ENCODE peak calls at places on chromosomes 1 and 21, in seven cellular contexts. One of them, this sample, is unnamed. For H3K27me3, the result is how much of the 10 kb centered on the place peaks cover.

GRCh38 chr1:205458777-205459566 is 3.1 kb upstream of the BLACAT1 start:
- DNase-seq in heart right ventricle: no peak
- DNase-seq in psoas muscle: no peak
- DNase-seq in RWPE2: no peak
- DNase-seq in adrenal gland: no peak
- DNase-seq in ovary: no peak
- DNase-seq in hepatocyte: peak
- DNase-seq in this sample: peak

GRCh38 chr1:199733125-199733524 is 294.4 kb upstream of the NR5A2 start:
- DNase-seq in ovary: no peak
- DNase-seq in hepatocyte: no peak
- DNase-seq in RWPE2: no peak
- DNase-seq in heart right ventricle: no peak
- DNase-seq in psoas muscle: no peak
- DNase-seq in adrenal gland: no peak
- DNase-seq in this sample: peak

GRCh38 chr1:180863158-180863775 is 49.4 kb upstream of the KIAA1614 start:
- DNase-seq in psoas muscle: no peak
- DNase-seq in heart right ventricle: peak
- DNase-seq in adrenal gland: peak
- DNase-seq in RWPE2: no peak
- DNase-seq in ovary: no peak
- DNase-seq in hepatocyte: peak
- DNase-seq in this sample: peak

GRCh38 chr1:55826413-55827080 is 611.4 kb upstream of the USP24 start:
- DNase-seq in psoas muscle: no peak
- DNase-seq in hepatocyte: no peak
- DNase-seq in adrenal gland: no peak
- DNase-seq in ovary: no peak
- DNase-seq in RWPE2: no peak
- DNase-seq in heart right ventricle: no peak
- DNase-seq in this sample: no peak

GRCh38 chr1:165631403-165632151 is 543 bp downstream of the MGST3 start:
- DNase-seq in RWPE2: no peak
- DNase-seq in ovary: peak
- DNase-seq in adrenal gland: peak
- DNase-seq in hepatocyte: peak
- DNase-seq in heart right ventricle: peak
- DNase-seq in psoas muscle: peak
- DNase-seq in this sample: peak

GRCh38 chr21:36860736-36861594 is 105.5 kb downstream of the HLCS start:
- DNase-seq in hepatocyte: peak
- DNase-seq in adrenal gland: no peak
- DNase-seq in ovary: no peak
- DNase-seq in psoas muscle: no peak
- DNase-seq in heart right ventricle: no peak
- DNase-seq in RWPE2: no peak
- DNase-seq in this sample: peak

GRCh38 chr1:160189649-160190625 is at the start of gene CASQ1:
- DNase-seq in hepatocyte: peak
- DNase-seq in RWPE2: no peak
- DNase-seq in ovary: peak
- DNase-seq in heart right ventricle: peak
- DNase-seq in psoas muscle: peak
- DNase-seq in adrenal gland: peak
- DNase-seq in this sample: peak

GRCh38 chr1:246324711-246325110 is 182.4 kb downstream of the SMYD3 start:
- DNase-seq in psoas muscle: no peak
- DNase-seq in adrenal gland: no peak
- DNase-seq in heart right ventricle: no peak
- DNase-seq in RWPE2: no peak
- DNase-seq in ovary: no peak
- DNase-seq in hepatocyte: peak
- DNase-seq in this sample: peak

GRCh38 chr1:197159461-197159860 is 13.0 kb upstream of the ASPM start:
- DNase-seq in RWPE2: no peak
- DNase-seq in heart right ventricle: no peak
- DNase-seq in psoas muscle: no peak
- DNase-seq in ovary: no peak
- DNase-seq in adrenal gland: no peak
- DNase-seq in hepatocyte: no peak
- DNase-seq in this sample: no peak

GRCh38 chr1:46370214-46370633 is 23.9 kb upstream of the FAAH start:
- DNase-seq in psoas muscle: no peak
- DNase-seq in adrenal gland: no peak
- DNase-seq in heart right ventricle: no peak
- DNase-seq in ovary: no peak
- DNase-seq in RWPE2: no peak
- DNase-seq in hepatocyte: no peak
- DNase-seq in this sample: peak

GRCh38 chr1:17128361-17128760 is 9.1 kb upstream of the PADI2 start:
- DNase-seq in hepatocyte: no peak
- DNase-seq in adrenal gland: peak
- DNase-seq in psoas muscle: no peak
- DNase-seq in heart right ventricle: no peak
- DNase-seq in RWPE2: no peak
- DNase-seq in ovary: no peak
- DNase-seq in this sample: peak

GRCh38 chr1:17121881-17122280 is 2.6 kb upstream of the PADI2 start:
- DNase-seq in hepatocyte: no peak
- DNase-seq in ovary: no peak
- DNase-seq in RWPE2: no peak
- DNase-seq in adrenal gland: no peak
- DNase-seq in psoas muscle: no peak
- DNase-seq in heart right ventricle: no peak
- DNase-seq in this sample: no peak

GRCh38 chr1:17123196-17124045 is 4.2 kb upstream of the PADI2 start:
- DNase-seq in hepatocyte: no peak
- DNase-seq in adrenal gland: no peak
- DNase-seq in RWPE2: no peak
- DNase-seq in psoas muscle: no peak
- DNase-seq in ovary: no peak
- DNase-seq in heart right ventricle: no peak
- DNase-seq in this sample: no peak

GRCh38 chr1:17122449-17123194 is 3.4 kb upstream of the PADI2 start:
- DNase-seq in RWPE2: no peak
- DNase-seq in heart right ventricle: no peak
- DNase-seq in hepatocyte: no peak
- DNase-seq in ovary: no peak
- DNase-seq in adrenal gland: no peak
- DNase-seq in psoas muscle: no peak
- DNase-seq in this sample: no peak

DNA sequence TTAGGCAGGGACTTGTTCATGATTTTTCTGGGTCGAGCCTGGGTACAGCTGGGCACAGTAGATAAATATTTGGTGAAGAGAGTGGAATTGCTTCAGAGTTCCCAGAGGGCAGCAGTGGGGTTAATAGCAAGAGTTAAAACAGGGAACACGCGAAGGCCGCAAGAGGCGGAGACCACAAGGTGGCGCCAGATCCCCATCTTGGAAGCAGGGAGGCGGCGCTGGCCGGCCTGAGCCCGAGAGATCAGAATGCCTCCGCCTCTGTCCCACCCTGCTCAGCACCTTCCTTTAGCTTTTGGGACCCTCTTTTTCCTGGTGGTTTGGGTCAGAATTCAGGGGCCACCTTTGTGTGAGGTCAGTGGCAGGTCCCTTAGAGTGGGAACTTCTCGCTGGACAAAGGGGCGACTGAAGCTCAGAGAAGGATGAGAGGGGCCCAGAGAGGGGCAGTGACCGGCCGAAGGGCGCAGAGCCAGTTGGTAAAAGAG is 6.5 kb upstream of the PADI2 start:
- DNase-seq in psoas muscle: peak
- DNase-seq in hepatocyte: peak
- DNase-seq in heart right ventricle: peak
- DNase-seq in adrenal gland: peak
- DNase-seq in ovary: peak
- DNase-seq in RWPE2: peak
- DNase-seq in this sample: peak
- H3K4me3 ChIP-seq in psoas muscle: no peak
- H3K4me3 ChIP-seq in hepatocyte: no peak
- H3K4me3 ChIP-seq in heart right ventricle: no peak
- H3K4me3 ChIP-seq in adrenal gland: no peak
- H3K4me3 ChIP-seq in ovary: no peak
- H3K4me3 ChIP-seq in RWPE2: no peak
- H3K4me3 ChIP-seq in this sample: no peak

DNA sequence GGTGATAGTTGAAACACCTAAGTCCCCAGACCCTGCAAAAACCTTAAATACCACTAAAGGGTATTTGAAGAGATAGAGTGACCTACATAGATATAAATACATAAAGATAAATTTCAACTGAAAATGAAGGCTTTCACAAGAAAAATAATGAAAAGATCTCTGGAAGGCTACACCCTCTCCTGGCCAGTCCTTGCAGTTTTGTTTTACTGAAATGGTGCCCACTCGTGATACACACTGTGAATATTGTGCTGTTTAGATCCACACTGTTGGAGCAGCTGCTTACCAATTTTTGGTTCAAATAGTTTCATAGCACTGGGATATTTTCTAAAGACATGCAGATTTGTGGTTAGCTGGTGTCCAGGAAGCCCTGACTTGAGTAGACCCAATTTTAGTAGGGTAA is 31.5 kb upstream of the RNF187 start:
- DNase-seq in ovary: no peak
- DNase-seq in adrenal gland: no peak
- DNase-seq in RWPE2: no peak
- DNase-seq in psoas muscle: no peak
- DNase-seq in hepatocyte: no peak
- DNase-seq in heart right ventricle: no peak
- DNase-seq in this sample: no peak
- TF ChIP-seq CTCF in ovary: no peak
- TF ChIP-seq CTCF in adrenal gland: no peak
- TF ChIP-seq CTCF in RWPE2: peak
- TF ChIP-seq CTCF in psoas muscle: no peak
- TF ChIP-seq CTCF in hepatocyte: peak
- TF ChIP-seq CTCF in heart right ventricle: peak
- TF ChIP-seq CTCF in this sample: no peak

DNA sequence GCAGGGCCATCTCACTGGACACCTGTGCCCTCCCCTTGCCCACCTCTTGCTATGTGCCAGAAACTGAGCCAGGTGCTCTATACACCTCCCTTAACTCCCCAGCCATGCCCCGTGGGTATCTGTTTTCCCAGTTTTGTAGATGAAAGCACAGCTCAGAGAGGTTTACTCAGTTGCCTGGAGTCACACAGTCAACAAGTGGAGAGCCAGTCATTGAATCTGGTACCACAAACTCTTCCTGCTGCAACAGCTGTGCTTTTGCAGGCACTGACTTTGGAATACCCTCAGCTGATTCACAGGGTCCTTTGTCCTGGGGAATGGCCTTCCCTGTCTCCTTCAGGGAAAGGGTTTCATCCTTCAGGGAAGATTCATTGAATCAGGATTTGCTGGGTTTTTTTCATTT is 22.1 kb downstream of the PAX7 start:
- DNase-seq in heart right ventricle: no peak
- DNase-seq in ovary: no peak
- DNase-seq in adrenal gland: no peak
- DNase-seq in psoas muscle: no peak
- DNase-seq in hepatocyte: no peak
- DNase-seq in RWPE2: no peak
- DNase-seq in this sample: no peak
- H3K27me3 ChIP-seq in heart right ventricle: half or more
- H3K27me3 ChIP-seq in ovary: under half
- H3K27me3 ChIP-seq in adrenal gland: half or more
- H3K27me3 ChIP-seq in psoas muscle: under half
- H3K27me3 ChIP-seq in hepatocyte: half or more
- H3K27me3 ChIP-seq in RWPE2: under half
- H3K27me3 ChIP-seq in this sample: under half

GRCh38 chr21:42236014-42236413 is 17.1 kb downstream of the ABCG1 start:
- DNase-seq in psoas muscle: peak
- DNase-seq in ovary: peak
- DNase-seq in heart right ventricle: peak
- DNase-seq in RWPE2: no peak
- DNase-seq in hepatocyte: no peak
- DNase-seq in adrenal gland: peak
- DNase-seq in this sample: no peak
- H3K4me3 ChIP-seq in psoas muscle: peak
- H3K4me3 ChIP-seq in ovary: no peak
- H3K4me3 ChIP-seq in heart right ventricle: no peak
- H3K4me3 ChIP-seq in RWPE2: no peak
- H3K4me3 ChIP-seq in hepatocyte: no peak
- H3K4me3 ChIP-seq in adrenal gland: no peak
- H3K4me3 ChIP-seq in this sample: no peak

DNA sequence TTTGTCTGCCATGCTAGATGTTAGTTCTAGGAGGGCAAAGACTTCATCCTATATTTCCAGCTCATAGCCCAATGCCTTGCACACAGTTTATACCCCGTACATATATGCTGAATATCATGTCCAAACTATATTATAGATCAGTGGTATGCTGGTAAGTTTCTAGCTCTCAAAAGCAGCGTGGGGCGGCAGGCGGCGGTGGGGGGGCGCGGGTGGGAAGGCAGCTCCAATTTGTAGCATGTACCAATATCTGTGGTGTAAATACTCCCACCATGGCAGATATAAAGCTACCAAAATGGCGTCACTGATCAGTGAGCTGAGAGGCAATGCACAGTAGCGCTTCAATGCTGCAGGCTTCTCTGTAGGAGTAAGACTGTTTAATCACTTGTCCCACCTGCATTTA is 77.1 kb downstream of the PATJ start:
- DNase-seq in ovary: no peak
- DNase-seq in adrenal gland: no peak
- DNase-seq in heart right ventricle: no peak
- DNase-seq in RWPE2: no peak
- DNase-seq in hepatocyte: no peak
- DNase-seq in psoas muscle: no peak
- DNase-seq in this sample: no peak
- TF ChIP-seq CTCF in ovary: no peak
- TF ChIP-seq CTCF in adrenal gland: no peak
- TF ChIP-seq CTCF in heart right ventricle: no peak
- TF ChIP-seq CTCF in RWPE2: no peak
- TF ChIP-seq CTCF in hepatocyte: no peak
- TF ChIP-seq CTCF in psoas muscle: no peak
- TF ChIP-seq CTCF in this sample: no peak

GRCh38 chr1:154866257-154866994 is 3.7 kb downstream of the KCNN3 start:
- DNase-seq in psoas muscle: no peak
- DNase-seq in adrenal gland: no peak
- DNase-seq in hepatocyte: no peak
- DNase-seq in RWPE2: no peak
- DNase-seq in ovary: no peak
- DNase-seq in heart right ventricle: no peak
- DNase-seq in this sample: no peak
- H3K27me3 ChIP-seq in psoas muscle: under half
- H3K27me3 ChIP-seq in adrenal gland: under half
- H3K27me3 ChIP-seq in hepatocyte: under half
- H3K27me3 ChIP-seq in RWPE2: under half
- H3K27me3 ChIP-seq in ovary: under half
- H3K27me3 ChIP-seq in heart right ventricle: under half
- H3K27me3 ChIP-seq in this sample: under half